ENCODE peak calls at places on chromosomes 16 and 17, in nine cellular contexts. One of them, this sample, is unnamed.

GRCh38 chr17:3828151-3828851 is 17.7 kb downstream of the NCBP3 start:
- DNase-seq in H7: no peak
- DNase-seq in brain microvascular endothelial cell: no peak
- DNase-seq in neuronal stem cell: no peak
- DNase-seq in WERI-Rb-1: no peak
- DNase-seq in IMR-90: peak
- DNase-seq in A549: no peak
- DNase-seq in ovary: no peak
- DNase-seq in fibroblast of lung: peak
- DNase-seq in this sample: peak

GRCh38 chr17:46030752-46031151 is 31.7 kb downstream of the STH start:
- DNase-seq in ovary: no peak
- DNase-seq in fibroblast of lung: no peak
- DNase-seq in brain microvascular endothelial cell: no peak
- DNase-seq in IMR-90: no peak
- DNase-seq in H7: no peak
- DNase-seq in WERI-Rb-1: no peak
- DNase-seq in neuronal stem cell: no peak
- DNase-seq in A549: no peak
- DNase-seq in this sample: no peak

GRCh38 chr17:67054011-67054591 is 9.7 kb downstream of the CACNG1 start:
- DNase-seq in A549: no peak
- DNase-seq in fibroblast of lung: no peak
- DNase-seq in WERI-Rb-1: peak
- DNase-seq in brain microvascular endothelial cell: no peak
- DNase-seq in IMR-90: no peak
- DNase-seq in H7: no peak
- DNase-seq in neuronal stem cell: no peak
- DNase-seq in ovary: no peak
- DNase-seq in this sample: no peak

GRCh38 chr17:62761884-62762283 is 46.2 kb downstream of the MARCHF10 start:
- DNase-seq in H7: peak
- DNase-seq in IMR-90: no peak
- DNase-seq in WERI-Rb-1: peak
- DNase-seq in A549: no peak
- DNase-seq in ovary: no peak
- DNase-seq in fibroblast of lung: no peak
- DNase-seq in brain microvascular endothelial cell: no peak
- DNase-seq in neuronal stem cell: no peak
- DNase-seq in this sample: no peak

GRCh38 chr17:80267391-80267790 is 6.7 kb downstream of the RNF213 start:
- DNase-seq in fibroblast of lung: peak
- DNase-seq in H7: no peak
- DNase-seq in neuronal stem cell: no peak
- DNase-seq in brain microvascular endothelial cell: no peak
- DNase-seq in A549: no peak
- DNase-seq in IMR-90: peak
- DNase-seq in WERI-Rb-1: no peak
- DNase-seq in ovary: no peak
- DNase-seq in this sample: no peak

GRCh38 chr17:28447396-28447760 is 26.1 kb upstream of the SLC13A2 start:
- DNase-seq in ovary: no peak
- DNase-seq in WERI-Rb-1: no peak
- DNase-seq in neuronal stem cell: no peak
- DNase-seq in IMR-90: no peak
- DNase-seq in fibroblast of lung: no peak
- DNase-seq in H7: no peak
- DNase-seq in brain microvascular endothelial cell: no peak
- DNase-seq in A549: no peak
- DNase-seq in this sample: no peak

GRCh38 chr17:44217738-44218343 is 1.6 kb downstream of the UBTF start:
- DNase-seq in ovary: no peak
- DNase-seq in IMR-90: no peak
- DNase-seq in H7: no peak
- DNase-seq in brain microvascular endothelial cell: no peak
- DNase-seq in A549: no peak
- DNase-seq in WERI-Rb-1: no peak
- DNase-seq in neuronal stem cell: no peak
- DNase-seq in fibroblast of lung: no peak
- DNase-seq in this sample: no peak

GRCh38 chr16:51310159-51310558 is 159.1 kb upstream of the SALL1 start:
- DNase-seq in H7: no peak
- DNase-seq in fibroblast of lung: no peak
- DNase-seq in ovary: no peak
- DNase-seq in brain microvascular endothelial cell: no peak
- DNase-seq in WERI-Rb-1: no peak
- DNase-seq in IMR-90: no peak
- DNase-seq in neuronal stem cell: no peak
- DNase-seq in A549: no peak
- DNase-seq in this sample: no peak

GRCh38 chr16:79211581-79211980 is 389.0 kb downstream of the MAF start:
- DNase-seq in neuronal stem cell: no peak
- DNase-seq in H7: no peak
- DNase-seq in brain microvascular endothelial cell: no peak
- DNase-seq in A549: no peak
- DNase-seq in WERI-Rb-1: no peak
- DNase-seq in fibroblast of lung: no peak
- DNase-seq in IMR-90: no peak
- DNase-seq in ovary: no peak
- DNase-seq in this sample: no peak

GRCh38 chr16:15509593-15510520 is 75.5 kb downstream of the BMERB1 start:
- DNase-seq in WERI-Rb-1: no peak
- DNase-seq in IMR-90: peak
- DNase-seq in A549: no peak
- DNase-seq in ovary: no peak
- DNase-seq in brain microvascular endothelial cell: peak
- DNase-seq in neuronal stem cell: no peak
- DNase-seq in H7: peak
- DNase-seq in fibroblast of lung: peak
- DNase-seq in this sample: no peak

GRCh38 chr16:29028457-29029167 is 43.8 kb downstream of the LAT start:
- DNase-seq in neuronal stem cell: no peak
- DNase-seq in A549: no peak
- DNase-seq in ovary: no peak
- DNase-seq in fibroblast of lung: no peak
- DNase-seq in H7: peak
- DNase-seq in IMR-90: no peak
- DNase-seq in brain microvascular endothelial cell: no peak
- DNase-seq in WERI-Rb-1: no peak
- DNase-seq in this sample: no peak

GRCh38 chr16:380837-381787 is 666 bp downstream of the PGAP6 start:
- DNase-seq in brain microvascular endothelial cell: no peak
- DNase-seq in fibroblast of lung: no peak
- DNase-seq in WERI-Rb-1: no peak
- DNase-seq in IMR-90: peak
- DNase-seq in neuronal stem cell: no peak
- DNase-seq in H7: peak
- DNase-seq in ovary: no peak
- DNase-seq in A549: no peak
- DNase-seq in this sample: no peak

GRCh38 chr17:73984981-73985380 is 218.5 kb upstream of the RPL38 start:
- DNase-seq in IMR-90: no peak
- DNase-seq in H7: peak
- DNase-seq in A549: no peak
- DNase-seq in brain microvascular endothelial cell: no peak
- DNase-seq in neuronal stem cell: no peak
- DNase-seq in ovary: no peak
- DNase-seq in WERI-Rb-1: no peak
- DNase-seq in fibroblast of lung: no peak
- DNase-seq in this sample: no peak

GRCh38 chr16:74225278-74225677 is 71.3 kb upstream of the PSMD7 start:
- DNase-seq in IMR-90: peak
- DNase-seq in A549: no peak
- DNase-seq in neuronal stem cell: no peak
- DNase-seq in ovary: no peak
- DNase-seq in WERI-Rb-1: no peak
- DNase-seq in H7: no peak
- DNase-seq in brain microvascular endothelial cell: no peak
- DNase-seq in fibroblast of lung: no peak
- DNase-seq in this sample: peak

GRCh38 chr16:69930117-69930776 is 20.9 kb upstream of the CLEC18A start:
- DNase-seq in neuronal stem cell: peak
- DNase-seq in IMR-90: peak
- DNase-seq in A549: peak
- DNase-seq in WERI-Rb-1: peak
- DNase-seq in ovary: peak
- DNase-seq in H7: peak
- DNase-seq in brain microvascular endothelial cell: peak
- DNase-seq in fibroblast of lung: peak
- DNase-seq in this sample: peak

GRCh38 chr17:54795046-54795445 is 105.6 kb upstream of the TOM1L1 start:
- DNase-seq in WERI-Rb-1: no peak
- DNase-seq in A549: no peak
- DNase-seq in neuronal stem cell: no peak
- DNase-seq in fibroblast of lung: no peak
- DNase-seq in brain microvascular endothelial cell: no peak
- DNase-seq in H7: no peak
- DNase-seq in ovary: no peak
- DNase-seq in IMR-90: no peak
- DNase-seq in this sample: no peak

GRCh38 chr17:38868095-38868967 is 1.5 kb upstream of the LASP1 start:
- DNase-seq in A549: peak
- DNase-seq in brain microvascular endothelial cell: peak
- DNase-seq in WERI-Rb-1: no peak
- DNase-seq in H7: peak
- DNase-seq in neuronal stem cell: no peak
- DNase-seq in IMR-90: peak
- DNase-seq in fibroblast of lung: peak
- DNase-seq in ovary: peak
- DNase-seq in this sample: peak

GRCh38 chr17:10337136-10337535 is 35.7 kb downstream of the MYH13 start:
- DNase-seq in H7: no peak
- DNase-seq in WERI-Rb-1: no peak
- DNase-seq in brain microvascular endothelial cell: no peak
- DNase-seq in IMR-90: peak
- DNase-seq in A549: no peak
- DNase-seq in neuronal stem cell: no peak
- DNase-seq in ovary: no peak
- DNase-seq in fibroblast of lung: no peak
- DNase-seq in this sample: no peak
- H3K4me3 ChIP-seq in H7: no peak
- H3K4me3 ChIP-seq in WERI-Rb-1: no peak
- H3K4me3 ChIP-seq in brain microvascular endothelial cell: no peak
- H3K4me3 ChIP-seq in IMR-90: no peak
- H3K4me3 ChIP-seq in A549: no peak
- H3K4me3 ChIP-seq in neuronal stem cell: no peak
- H3K4me3 ChIP-seq in ovary: no peak
- H3K4me3 ChIP-seq in fibroblast of lung: no peak
- H3K4me3 ChIP-seq in this sample: no peak

DNA sequence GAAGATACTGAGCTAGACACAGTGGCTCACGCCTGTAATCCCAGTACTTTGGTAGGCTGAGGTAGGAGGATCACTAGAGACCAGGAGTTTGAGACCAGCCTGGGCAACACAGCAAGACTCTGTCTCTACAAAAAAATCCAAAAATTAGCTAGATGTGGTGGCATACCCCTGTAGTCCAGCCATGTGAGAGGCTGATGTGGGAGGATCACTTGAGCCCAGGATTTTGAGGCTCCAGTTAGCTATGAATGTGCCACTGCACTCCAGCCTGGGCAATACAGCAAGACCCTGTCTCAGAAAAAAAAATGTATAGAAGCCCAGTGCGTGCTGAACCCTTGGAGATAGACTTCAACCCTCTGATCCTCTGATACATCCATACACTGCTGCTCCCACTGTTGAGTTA is 7.2 kb upstream of the PPM1D start:
- DNase-seq in neuronal stem cell: no peak
- DNase-seq in ovary: no peak
- DNase-seq in brain microvascular endothelial cell: no peak
- DNase-seq in WERI-Rb-1: peak
- DNase-seq in A549: no peak
- DNase-seq in fibroblast of lung: no peak
- DNase-seq in IMR-90: no peak
- DNase-seq in H7: no peak
- DNase-seq in this sample: no peak
- H3K4me3 ChIP-seq in neuronal stem cell: no peak
- H3K4me3 ChIP-seq in ovary: no peak
- H3K4me3 ChIP-seq in brain microvascular endothelial cell: no peak
- H3K4me3 ChIP-seq in WERI-Rb-1: no peak
- H3K4me3 ChIP-seq in A549: no peak
- H3K4me3 ChIP-seq in fibroblast of lung: no peak
- H3K4me3 ChIP-seq in IMR-90: no peak
- H3K4me3 ChIP-seq in H7: no peak
- H3K4me3 ChIP-seq in this sample: no peak

DNA sequence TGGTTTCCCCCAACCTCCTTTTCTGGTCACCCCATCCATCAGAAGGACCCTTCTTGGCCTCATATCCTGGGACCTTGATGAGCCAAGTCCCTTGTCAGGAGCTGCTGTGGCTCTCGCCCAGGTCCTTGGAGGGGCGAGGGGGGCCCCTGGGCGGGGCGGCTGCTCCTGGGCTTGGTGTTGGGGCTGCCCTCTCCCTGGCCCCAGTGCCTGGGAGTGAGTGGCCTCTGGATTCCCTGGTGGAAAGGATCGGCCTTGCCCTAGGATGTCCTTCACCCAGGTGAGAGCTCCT is 6.2 kb upstream of the NOTUM start:
- DNase-seq in H7: peak
- DNase-seq in brain microvascular endothelial cell: no peak
- DNase-seq in neuronal stem cell: no peak
- DNase-seq in A549: no peak
- DNase-seq in IMR-90: no peak
- DNase-seq in WERI-Rb-1: no peak
- DNase-seq in fibroblast of lung: no peak
- DNase-seq in ovary: peak
- DNase-seq in this sample: no peak
- H3K4me3 ChIP-seq in H7: no peak
- H3K4me3 ChIP-seq in brain microvascular endothelial cell: no peak
- H3K4me3 ChIP-seq in neuronal stem cell: no peak
- H3K4me3 ChIP-seq in A549: no peak
- H3K4me3 ChIP-seq in IMR-90: no peak
- H3K4me3 ChIP-seq in WERI-Rb-1: no peak
- H3K4me3 ChIP-seq in fibroblast of lung: no peak
- H3K4me3 ChIP-seq in ovary: no peak
- H3K4me3 ChIP-seq in this sample: no peak

GRCh38 chr16:23148513-23149266 is 562 bp downstream of the USP31 start:
- DNase-seq in A549: peak
- DNase-seq in IMR-90: peak
- DNase-seq in H7: peak
- DNase-seq in WERI-Rb-1: peak
- DNase-seq in ovary: peak
- DNase-seq in neuronal stem cell: peak
- DNase-seq in brain microvascular endothelial cell: no peak
- DNase-seq in fibroblast of lung: peak
- DNase-seq in this sample: peak

GRCh38 chr16:23149267-23149992 is at the start of gene USP31:
- DNase-seq in ovary: peak
- DNase-seq in A549: peak
- DNase-seq in neuronal stem cell: peak
- DNase-seq in brain microvascular endothelial cell: peak
- DNase-seq in IMR-90: peak
- DNase-seq in fibroblast of lung: peak
- DNase-seq in H7: peak
- DNase-seq in WERI-Rb-1: peak
- DNase-seq in this sample: peak

GRCh38 chr16:23148166-23148512 is 1.1 kb downstream of the USP31 start:
- DNase-seq in A549: no peak
- DNase-seq in ovary: no peak
- DNase-seq in H7: no peak
- DNase-seq in fibroblast of lung: no peak
- DNase-seq in WERI-Rb-1: no peak
- DNase-seq in IMR-90: no peak
- DNase-seq in brain microvascular endothelial cell: no peak
- DNase-seq in neuronal stem cell: no peak
- DNase-seq in this sample: peak

GRCh38 chr16:23147666-23148065 is 1.6 kb downstream of the USP31 start:
- DNase-seq in brain microvascular endothelial cell: no peak
- DNase-seq in neuronal stem cell: no peak
- DNase-seq in ovary: no peak
- DNase-seq in H7: no peak
- DNase-seq in WERI-Rb-1: no peak
- DNase-seq in fibroblast of lung: no peak
- DNase-seq in A549: no peak
- DNase-seq in IMR-90: no peak
- DNase-seq in this sample: no peak

GRCh38 chr16:23149993-23150364 is 727 bp upstream of the USP31 start:
- DNase-seq in brain microvascular endothelial cell: no peak
- DNase-seq in fibroblast of lung: no peak
- DNase-seq in neuronal stem cell: no peak
- DNase-seq in H7: no peak
- DNase-seq in IMR-90: no peak
- DNase-seq in ovary: no peak
- DNase-seq in WERI-Rb-1: no peak
- DNase-seq in A549: no peak
- DNase-seq in this sample: no peak
- H3K4me3 ChIP-seq in brain microvascular endothelial cell: peak
- H3K4me3 ChIP-seq in fibroblast of lung: peak
- H3K4me3 ChIP-seq in neuronal stem cell: peak
- H3K4me3 ChIP-seq in H7: peak
- H3K4me3 ChIP-seq in IMR-90: peak
- H3K4me3 ChIP-seq in ovary: peak
- H3K4me3 ChIP-seq in WERI-Rb-1: peak
- H3K4me3 ChIP-seq in A549: peak
- H3K4me3 ChIP-seq in this sample: peak